ENCODE peak calls at places on chromosome 5, in seven cellular contexts. N, U, M, C, L, I and R are unnamed samples.
A peak's percentile ranks its signal among the peaks of the same experiment; 100 is the strongest.

GRCh38 chr5:179313849-179314521 is 31.3 kb downstream of the ADAMTS2 start:
- DNase-seq in C (no peak), L (no peak), I (no peak), U (no peak), M (peak; percentile 92), N (no peak), R (no peak)

GRCh38 chr5:172303090-172303995 is 19.8 kb upstream of the UBTD2 start:
- DNase-seq in U (peak; percentile 60), M (no peak), C (peak; percentile 16), L (no peak), N (no peak), I (no peak), R (no peak)

GRCh38 chr5:76715734-76716455 is at the start of gene F2R:
- DNase-seq in I (peak; percentile 80), N (peak; percentile 85), C (peak; percentile 24), L (no peak), U (no peak), M (peak; percentile 94), R (no peak)

GRCh38 chr5:17412760-17413671 is 85.0 kb upstream of the TAF11L2 start:
- DNase-seq in M (no peak), L (no peak), C (no peak), N (peak; percentile 17), U (no peak), I (no peak), R (no peak)

GRCh38 chr5:94693043-94693822 is 74.8 kb downstream of the SLF1 start:
- DNase-seq in N (no peak), L (no peak), M (peak; percentile 16), I (no peak), U (peak; percentile 29), C (peak; percentile 33), R (peak; percentile 7)

GRCh38 chr5:464843-465590 is 22.0 kb downstream of the EXOC3 start:
- DNase-seq in C (no peak), L (no peak), N (no peak), U (no peak), M (no peak), I (no peak), R (no peak)

GRCh38 chr5:74556631-74557595 is 83.6 kb downstream of the ENC1 start:
- DNase-seq in U (no peak), N (no peak), M (peak; percentile 37), I (no peak), L (no peak), C (no peak), R (no peak)

GRCh38 chr5:146789712-146790660 is 88.6 kb downstream of the PPP2R2B start:
- DNase-seq in M (no peak), N (no peak), L (no peak), U (no peak), C (no peak), I (no peak), R (no peak)

GRCh38 chr5:16727937-16728336 is 111.1 kb upstream of the RETREG1 start:
- DNase-seq in M (no peak), N (no peak), C (no peak), U (no peak), L (no peak), I (no peak), R (no peak)

GRCh38 chr5:6495433-6496206 is 47.0 kb downstream of the UBE2QL1 start:
- DNase-seq in L (no peak), I (no peak), N (no peak), U (no peak), C (peak; percentile 68), M (no peak), R (no peak)

GRCh38 chr5:95664204-95664786 is 17.7 kb downstream of the RFESD start:
- DNase-seq in L (peak; percentile 11), U (peak; percentile 29), M (no peak), N (no peak), C (peak; percentile 25), I (no peak), R (no peak)

GRCh38 chr5:39231705-39232525 is 12.6 kb upstream of the FYB1 start:
- DNase-seq in L (peak; percentile 73), M (no peak), C (peak; percentile 82), N (no peak), I (no peak), U (no peak), R (no peak)

GRCh38 chr5:136202800-136203199 is 9.8 kb upstream of the SMIM32 start:
- DNase-seq in I (peak; percentile 76), L (no peak), U (no peak), C (no peak), N (no peak), M (no peak), R (no peak)

GRCh38 chr5:59193616-59194319 is 610.9 kb downstream of the RAB3C start:
- DNase-seq in C (no peak), U (no peak), L (no peak), M (no peak), N (no peak), I (no peak), R (peak; percentile 65)

GRCh38 chr5:88663793-88664216 is 219.2 kb downstream of the MEF2C start:
- DNase-seq in L (no peak), I (no peak), N (no peak), C (no peak), U (no peak), M (no peak), R (no peak)

GRCh38 chr5:65728219-65728618 is 6.2 kb downstream of the NLN start:
- DNase-seq in M (no peak), C (no peak), N (no peak), L (no peak), U (no peak), I (no peak), R (no peak)

GRCh38 chr5:154513669-154514084 is 35.6 kb upstream of the HAND1 start:
- DNase-seq in U (no peak), N (no peak), L (peak; percentile 61), C (no peak), M (no peak), I (no peak), R (no peak)

GRCh38 chr5:171201285-171201684 is 107.8 kb upstream of the TLX3 start:
- DNase-seq in L (no peak), N (no peak), U (no peak), I (no peak), M (peak; percentile 49), C (no peak), R (no peak)

GRCh38 chr5:32814141-32814540 is 103.0 kb downstream of the NPR3 start:
- DNase-seq in C (no peak), I (no peak), N (no peak), M (no peak), L (no peak), U (no peak), R (no peak)

GRCh38 chr5:138850854-138851253 is 24.3 kb downstream of the LRRTM2 start:
- DNase-seq in U (no peak), M (no peak), I (no peak), N (no peak), L (no peak), C (no peak), R (no peak)

DNA sequence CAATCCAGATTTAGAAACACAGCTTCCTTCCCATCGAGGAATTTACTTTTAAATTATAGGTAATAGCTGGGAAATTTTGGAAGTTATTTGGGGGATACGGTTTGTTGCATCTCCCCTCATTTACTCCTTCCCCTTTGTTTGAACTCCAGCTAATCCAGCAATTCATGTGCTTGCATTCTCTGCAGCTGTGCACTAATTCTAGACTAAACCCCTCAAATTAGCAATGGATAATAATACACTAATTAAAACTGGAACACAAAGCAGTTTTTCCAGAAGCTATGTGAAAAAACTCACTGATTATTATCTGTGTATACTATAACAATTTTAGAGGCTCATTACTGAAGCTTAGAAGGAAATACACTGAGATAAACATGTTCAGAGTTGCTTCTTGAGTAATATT is 751.2 kb upstream of the ZNF608 start:
- DNase-seq in L (no peak), N (no peak), M (no peak), C (no peak), I (no peak), U (no peak), R (no peak)
- H3K27ac ChIP-seq in L (no peak overlapping the region), N (no peak overlapping the region), M (no peak overlapping the region), C (no peak overlapping the region), I (no peak overlapping the region), U (no peak overlapping the region), R (peak overlapping the region; percentile 60)

GRCh38 chr5:156947933-156948332 is 15.1 kb downstream of the TIMD4 start:
- DNase-seq in L (no peak), U (no peak), I (no peak), N (no peak), C (no peak), M (no peak), R (no peak)
- TF ChIP-seq SIN3A in L (no peak), U (no peak), I (no peak), N (no peak), C (no peak), M (no peak), R (no peak)

DNA sequence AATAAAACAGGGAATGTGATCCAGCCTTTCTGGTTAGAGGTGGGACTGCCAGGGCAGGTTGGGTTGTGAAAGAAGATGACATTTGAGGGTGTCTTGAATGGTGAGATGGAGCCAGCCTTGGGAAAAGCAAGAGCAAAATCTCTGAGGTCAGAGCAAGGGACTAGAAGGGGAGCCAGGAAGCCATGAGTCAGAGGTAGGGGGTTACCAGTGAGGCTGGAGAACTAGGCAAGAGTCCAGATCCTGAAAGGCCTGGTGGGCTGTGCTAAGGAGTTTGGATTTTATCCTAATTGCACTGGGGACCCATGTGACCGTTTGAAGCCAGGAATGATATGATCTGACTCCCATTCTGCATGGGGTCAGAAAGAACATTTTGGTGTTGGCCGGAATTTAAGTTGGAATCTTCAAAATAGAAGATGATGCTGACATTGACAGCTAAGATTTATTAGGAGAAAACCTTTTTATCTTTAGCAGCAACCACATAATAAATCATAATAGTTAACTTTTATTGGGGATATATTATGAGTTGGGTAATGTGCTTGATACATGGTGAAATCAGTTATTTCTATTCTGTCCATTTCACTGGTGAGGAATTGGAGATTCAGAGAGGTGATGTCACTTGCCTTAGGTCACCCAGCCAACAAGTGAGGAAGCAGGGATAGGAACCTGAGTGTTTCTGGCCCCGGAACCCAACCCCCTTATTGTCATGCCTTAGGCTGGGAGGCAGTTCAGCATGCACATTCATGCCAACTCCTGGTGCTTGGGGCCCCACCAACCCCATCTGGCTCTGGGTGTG is 61.6 kb upstream of the RARS1 start:
- DNase-seq in M (no peak), U (no peak), C (no peak), L (no peak), I (no peak), N (no peak), R (no peak)
- H3K27ac ChIP-seq in M (no peak overlapping the region), U (no peak overlapping the region), C (no peak overlapping the region), L (no peak overlapping the region), I (no peak overlapping the region), N (no peak overlapping the region), R (no peak overlapping the region)

DNA sequence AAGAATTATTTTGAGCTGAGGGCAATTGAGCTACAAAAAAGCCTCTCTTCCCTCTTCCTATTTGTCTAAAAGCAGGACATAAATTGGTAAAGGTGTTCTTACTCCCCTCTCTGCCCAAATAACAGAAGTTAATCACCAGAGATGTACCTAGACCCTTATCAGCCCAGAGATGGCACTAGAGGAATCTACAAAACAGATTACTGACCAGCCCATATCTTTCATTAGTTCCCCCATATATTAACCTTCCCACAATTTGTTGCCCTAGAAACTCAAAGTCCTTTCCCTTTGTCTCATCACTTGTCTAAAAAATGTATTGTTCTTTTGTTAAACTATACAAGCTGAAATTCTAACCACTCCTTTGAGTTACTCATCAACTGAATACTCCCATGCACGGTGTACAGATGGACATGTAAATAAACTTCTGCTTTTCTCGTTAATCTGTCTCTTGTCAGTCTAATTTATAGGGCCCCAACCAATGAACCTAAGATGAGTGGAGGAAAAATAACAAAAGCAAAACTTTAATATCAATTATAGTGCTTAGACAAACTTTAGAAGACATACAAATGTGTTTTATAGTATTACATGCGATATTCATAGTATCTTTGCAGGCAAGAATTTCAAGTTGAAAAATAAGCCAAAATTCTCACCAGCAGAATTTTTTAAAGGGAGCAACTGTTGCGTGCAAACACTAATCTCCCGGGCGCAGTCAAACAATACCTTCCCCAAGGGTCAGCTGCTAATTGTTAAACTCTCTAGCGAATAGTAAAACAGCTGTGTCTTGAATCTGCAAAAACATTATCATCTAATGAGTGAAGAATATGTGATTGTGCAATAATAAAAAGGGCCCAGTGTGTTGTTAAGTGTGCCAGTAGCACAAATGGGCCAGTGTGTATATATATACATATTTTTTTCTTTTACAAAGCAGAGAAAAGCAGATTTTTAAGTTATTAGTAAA is 131.1 kb downstream of the CCDC192 start:
- DNase-seq in C (no peak), N (no peak), M (no peak), I (no peak), U (no peak), L (no peak), R (no peak)
- TF ChIP-seq SIN3A in C (no peak), N (no peak), M (no peak), I (no peak), U (no peak), L (no peak), R (no peak)